ENCODE peak calls at places on chromosomes 5 and 9, in ten cellular contexts. T is PC-3; P is suprapubic skin; M is psoas muscle; J is CD4-positive, CD25-positive, alpha-beta regulatory T cell; R is CD8-positive, alpha-beta memory T cell; L is endodermal cell; U is heart right ventricle; B is neuronal stem cell; F is spleen. N is an unnamed sample. For H3K4me1, the result is how much of the 10 kb centered on the place peaks cover.

GRCh38 chr5:121533814-121534213 is 317.9 kb upstream of the FTMT start:
- DNase-seq in U (peak), F (no peak), L (no peak), P (no peak), M (no peak), B (no peak), R (no peak), J (no peak), T (no peak), N (no peak)

GRCh38 chr9:127860779-127861178 is 6.3 kb upstream of the ENG start:
- DNase-seq in P (no peak), M (no peak), L (no peak), F (no peak), B (no peak), U (no peak), R (no peak), J (no peak), T (no peak), N (no peak)

GRCh38 chr9:107866912-107867311 is 377.3 kb upstream of the KLF4 start:
- DNase-seq in L (no peak), M (no peak), B (no peak), U (no peak), R (no peak), P (no peak), F (no peak), J (no peak), T (no peak), N (no peak)

GRCh38 chr5:83077662-83078261 is 415 bp downstream of the XRCC4 start:
- DNase-seq in J (no peak), B (no peak), F (no peak), U (no peak), T (no peak), P (no peak), M (no peak), R (no peak), L (peak), N (no peak)

GRCh38 chr5:124438390-124439380 is 307.8 kb downstream of the ZNF608 start:
- DNase-seq in L (no peak), F (no peak), R (no peak), J (no peak), B (no peak), M (no peak), T (no peak), P (no peak), U (no peak), N (no peak)

GRCh38 chr9:124520206-124520596 is 13.0 kb upstream of the NR5A1 start:
- DNase-seq in B (no peak), P (no peak), F (no peak), U (no peak), T (no peak), J (no peak), L (no peak), R (no peak), M (no peak), N (no peak)

GRCh38 chr9:110788871-110789270 is 120.3 kb downstream of the MUSK start:
- DNase-seq in M (no peak), B (no peak), L (no peak), F (no peak), U (no peak), P (no peak), R (no peak), T (no peak), J (no peak), N (no peak)

GRCh38 chr5:140018096-140018481 is 25.0 kb downstream of the NRG2 start:
- DNase-seq in L (no peak), P (no peak), T (no peak), B (no peak), F (no peak), R (no peak), U (no peak), J (no peak), M (peak), N (no peak)

GRCh38 chr5:6484446-6484845 is 35.8 kb downstream of the UBE2QL1 start:
- DNase-seq in L (no peak), T (no peak), P (no peak), R (no peak), J (no peak), F (no peak), M (no peak), U (no peak), B (no peak), N (no peak)

GRCh38 chr5:16461782-16462181 is 3.8 kb downstream of the ZNF622 start:
- DNase-seq in J (no peak), P (no peak), T (peak), B (no peak), L (no peak), R (no peak), M (no peak), F (no peak), U (no peak), N (no peak)

GRCh38 chr9:129806126-129806525 is 3.1 kb downstream of the TOR1B start:
- DNase-seq in T (no peak), L (no peak), J (no peak), P (no peak), M (no peak), F (no peak), R (no peak), B (no peak), U (no peak), N (no peak)

GRCh38 chr9:131701789-131702337 is 38.0 kb downstream of the RAPGEF1 start:
- DNase-seq in B (no peak), L (peak), T (no peak), F (no peak), U (no peak), J (no peak), M (no peak), R (no peak), P (no peak), N (no peak)

GRCh38 chr9:125739442-125739841 is 7.7 kb upstream of the PBX3 start:
- DNase-seq in M (no peak), B (no peak), U (no peak), F (no peak), J (no peak), L (no peak), P (no peak), T (no peak), R (no peak), N (no peak)

GRCh38 chr5:156879665-156880285 is 29.7 kb downstream of the PPP1R2B start:
- DNase-seq in L (no peak), P (no peak), M (no peak), F (no peak), U (no peak), T (peak), B (no peak), J (no peak), R (no peak), N (no peak)

GRCh38 chr5:850511-851006 is at the start of gene ZDHHC11:
- DNase-seq in M (peak), T (peak), F (peak), B (no peak), L (no peak), U (peak), J (no peak), R (no peak), P (peak), N (peak)

GRCh38 chr5:169139381-169140125 is 161.4 kb downstream of the SLIT3 start:
- DNase-seq in U (no peak), P (no peak), B (no peak), J (no peak), R (no peak), F (no peak), M (no peak), L (no peak), T (peak), N (no peak)

GRCh38 chr9:124526174-124526573 is 19.0 kb upstream of the NR5A1 start:
- DNase-seq in T (no peak), P (no peak), F (no peak), J (no peak), M (no peak), U (no peak), L (no peak), R (no peak), B (no peak), N (no peak)

GRCh38 chr5:57450991-57451876 is 31.4 kb downstream of the ACTBL2 start:
- DNase-seq in L (no peak), J (peak), M (no peak), F (no peak), B (no peak), P (no peak), U (no peak), R (no peak), T (no peak), N (no peak)

GRCh38 chr9:25003686-25004085 is 458.0 kb upstream of the IZUMO3 start:
- DNase-seq in L (peak), T (no peak), J (no peak), P (no peak), F (peak), U (no peak), M (no peak), B (no peak), R (no peak), N (no peak)

GRCh38 chr5:168869615-168870227 is 290.6 kb upstream of the PANK3 start:
- DNase-seq in J (no peak), R (no peak), B (no peak), F (no peak), M (no peak), U (no peak), T (no peak), L (no peak), P (no peak), N (no peak)

GRCh38 chr5:154285661-154286408 is 95.3 kb downstream of the GALNT10 start:
- DNase-seq in F (no peak), M (no peak), R (no peak), P (no peak), B (no peak), U (no peak), J (no peak), T (peak), L (peak), N (no peak)

GRCh38 chr9:107612136-107612535 is 122.6 kb upstream of the KLF4 start:
- DNase-seq in B (no peak), F (peak), P (peak), M (peak), L (no peak), U (peak), R (no peak), T (no peak), J (no peak), N (no peak)

GRCh38 chr9:100426194-100426531 is 780 bp upstream of the MSANTD3 start:
- DNase-seq in J (no peak), L (no peak), B (no peak), M (no peak), P (no peak), R (no peak), U (no peak), F (no peak), T (no peak), N (no peak)

GRCh38 chr5:158921441-158922262 is 178.1 kb downstream of the EBF1 start:
- DNase-seq in T (no peak), R (no peak), B (no peak), M (no peak), U (no peak), J (no peak), F (no peak), P (no peak), L (no peak), N (no peak)

GRCh38 chr9:70566066-70566465 is 151.6 kb upstream of the KLF9 start:
- DNase-seq in R (no peak), P (no peak), F (no peak), J (no peak), B (no peak), U (no peak), L (no peak), T (no peak), M (no peak), N (no peak)

GRCh38 chr9:116661037-116661954 is 25.8 kb upstream of the TRIM32 start:
- DNase-seq in P (no peak), U (no peak), F (no peak), M (no peak), B (peak), J (peak), L (peak), R (no peak), T (peak), N (no peak)

GRCh38 chr5:17928571-17928970 is 294.3 kb downstream of the TAF11L14 start:
- DNase-seq in P (no peak), M (no peak), T (no peak), R (no peak), F (peak), L (no peak), J (no peak), U (no peak), B (no peak), N (no peak)

GRCh38 chr9:4832786-4833579 is 40.2 kb downstream of the RCL1 start:
- DNase-seq in P (no peak), J (no peak), M (no peak), F (no peak), U (no peak), R (no peak), T (peak), B (no peak), L (no peak), N (no peak)

GRCh38 chr5:141567513-141568117 is 51.2 kb downstream of the DIAPH1 start:
- DNase-seq in U (no peak), J (peak), P (no peak), B (no peak), L (no peak), F (no peak), R (no peak), M (no peak), T (peak), N (no peak)

GRCh38 chr9:79570449-79571308 is 1.1 kb upstream of the TLE4 start:
- DNase-seq in L (peak), F (peak), M (peak), T (peak), B (peak), R (peak), U (peak), J (peak), P (peak), N (peak)

GRCh38 chr9:128628471-128629048 is 28.1 kb downstream of the DYNC2I2 start:
- DNase-seq in P (no peak), F (peak), L (peak), B (no peak), M (peak), U (peak), R (no peak), J (no peak), T (no peak), N (no peak)

GRCh38 chr9:114093761-114094505 is 5.2 kb downstream of the KIF12 start:
- DNase-seq in R (no peak), U (no peak), B (no peak), F (peak), P (peak), T (no peak), M (no peak), J (no peak), L (peak), N (peak)
- H3K27ac ChIP-seq in R (no peak), U (no peak), B (no peak), F (no peak), P (no peak), T (no peak), M (no peak), J (no peak), L (no peak), N (no peak)

DNA sequence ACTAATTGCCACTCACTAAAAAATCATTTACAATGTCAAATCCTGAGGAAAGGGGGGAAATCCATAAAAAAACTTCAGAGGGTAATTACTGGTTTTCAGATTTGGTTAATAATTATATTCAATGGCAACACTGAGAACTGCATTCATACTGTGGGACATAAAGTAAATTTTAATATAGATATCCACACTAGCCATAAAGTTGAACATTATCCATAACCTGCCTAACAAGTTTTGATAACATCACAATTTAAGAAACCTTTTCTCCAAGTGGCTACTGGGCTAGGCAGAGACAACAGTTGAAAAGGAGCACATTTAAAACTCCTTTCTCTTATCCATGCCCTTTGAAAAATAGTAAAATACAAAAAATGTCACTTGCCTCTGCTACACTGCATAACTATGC is 15.8 kb downstream of the PLPP1 start:
- DNase-seq in R (no peak), L (no peak), T (peak), J (no peak), M (no peak), F (no peak), B (no peak), P (no peak), U (no peak), N (no peak)
- H3K4me1 ChIP-seq in R (under half), L (under half), T (under half), J (under half), M (under half), F (under half), B (under half), P (under half), U (under half), N (under half)

GRCh38 chr9:114367823-114368609 is 19.8 kb downstream of the AKNA start:
- DNase-seq in L (no peak), U (no peak), F (peak), T (no peak), R (no peak), M (no peak), P (peak), J (no peak), B (no peak), N (no peak)

GRCh38 chr9:114365194-114365593 is 22.6 kb downstream of the AKNA start:
- DNase-seq in U (no peak), F (no peak), M (no peak), T (no peak), L (no peak), P (no peak), J (no peak), B (no peak), R (no peak), N (no peak)

GRCh38 chr9:114367406-114367805 is 20.4 kb downstream of the AKNA start:
- DNase-seq in J (no peak), R (no peak), T (no peak), B (no peak), F (peak), P (no peak), U (no peak), M (no peak), L (no peak), N (no peak)

GRCh38 chr9:114364528-114365041 is 23.2 kb downstream of the AKNA start:
- DNase-seq in F (no peak), M (no peak), P (no peak), J (no peak), B (no peak), T (peak), L (no peak), U (no peak), R (no peak), N (no peak)

GRCh38 chr9:114366334-114367128 is 21.3 kb downstream of the AKNA start:
- DNase-seq in J (no peak), F (no peak), R (no peak), B (no peak), T (peak), P (no peak), M (no peak), L (no peak), U (no peak), N (no peak)
- H3K27ac ChIP-seq in J (peak), F (peak), R (peak), B (no peak), T (peak), P (peak), M (no peak), L (no peak), U (no peak), N (peak)

DNA sequence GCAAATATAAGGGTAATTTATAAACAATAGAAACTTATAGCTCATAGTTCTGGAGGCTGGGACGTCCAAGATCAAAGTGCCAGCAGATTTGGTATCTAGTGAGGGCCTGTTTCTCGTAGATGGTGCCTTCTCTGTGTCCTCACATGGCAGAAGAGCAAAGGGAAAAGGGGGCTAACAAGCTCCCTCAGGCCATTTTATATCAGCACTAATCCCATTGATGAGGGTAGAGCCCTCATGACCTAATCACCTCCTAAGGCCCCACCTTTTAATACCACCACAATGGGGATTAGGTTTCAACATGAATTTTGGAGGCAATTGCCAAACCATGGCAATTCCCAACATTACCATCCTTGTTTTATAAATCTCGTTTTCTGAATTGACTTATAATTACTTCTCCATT is 259.8 kb downstream of the ARRDC3 start:
- DNase-seq in U (no peak), R (no peak), J (no peak), L (no peak), B (peak), T (no peak), P (no peak), M (no peak), F (no peak), N (no peak)
- H3K4me1 ChIP-seq in U (under half), R (under half), J (under half), L (under half), B (under half), T (under half), P (half or more), M (under half), F (under half), N (under half)

DNA sequence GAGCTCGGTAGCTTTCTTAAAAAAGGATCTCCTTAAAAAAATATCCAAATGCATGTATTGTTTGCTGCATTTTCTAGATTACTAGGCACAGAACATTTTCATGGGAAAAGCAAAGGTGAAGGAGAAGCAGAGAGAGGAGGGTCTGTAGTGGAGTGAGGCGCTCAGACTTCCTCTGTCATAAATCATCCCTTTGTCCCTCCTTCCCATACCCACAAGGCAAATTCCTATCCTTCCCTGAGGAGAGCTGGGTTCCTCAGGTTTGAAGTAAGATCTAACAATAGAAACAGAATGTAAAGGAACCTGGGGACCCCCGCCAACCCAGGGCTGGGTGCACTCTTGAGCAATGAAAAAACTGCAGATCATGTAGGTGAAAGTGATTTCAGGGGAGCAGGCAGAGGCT is 149.2 kb upstream of the ANKH start:
- DNase-seq in B (no peak), F (no peak), P (no peak), M (no peak), L (no peak), R (no peak), J (no peak), T (no peak), U (no peak), N (no peak)
- H3K27ac ChIP-seq in B (no peak), F (no peak), P (no peak), M (no peak), L (no peak), R (no peak), J (no peak), T (no peak), U (peak), N (no peak)

GRCh38 chr5:174355995-174356394 is 310.5 kb downstream of the NSG2 start:
- DNase-seq in T (no peak), P (no peak), L (no peak), B (no peak), J (no peak), M (no peak), U (no peak), F (no peak), R (no peak), N (no peak)
- H3K4me1 ChIP-seq in T (under half), P (under half), L (under half), B (under half), J (under half), M (under half), U (under half), F (under half), R (under half), N (under half)

GRCh38 chr5:134873987-134874830 is at the start of gene TXNDC15:
- DNase-seq in M (peak), T (peak), P (peak), B (peak), L (peak), F (peak), U (peak), J (peak), R (peak), N (peak)
- H3K27ac ChIP-seq in M (peak), T (peak), P (peak), B (peak), L (peak), F (peak), U (peak), J (peak), R (peak), N (peak)

N was measured in RWPE2.